ENCODE peak calls at places on chromosomes 2 and 18, in four cellular contexts. S, E, I and H are unnamed samples.

GRCh38 chr2:88844960-88845359 is 153.5 kb downstream of the RPIA start:
- DNase-seq in S (no peak), E (no peak), I (no peak), H (no peak)

GRCh38 chr2:120346667-120347358 is 877 bp downstream of the INHBB start:
- DNase-seq in S (no peak), E (no peak), I (no peak), H (peak)

GRCh38 chr2:1591978-1592907 is 152.1 kb downstream of the PXDN start:
- DNase-seq in S (no peak), E (peak), I (no peak), H (peak)

GRCh38 chr2:200181732-200182131 is 124.8 kb upstream of the SPATS2L start:
- DNase-seq in S (no peak), E (no peak), I (no peak), H (no peak)

GRCh38 chr2:70143314-70144150 is 47.3 kb downstream of the C2orf42 start:
- DNase-seq in S (peak), E (no peak), I (no peak), H (peak)

GRCh38 chr18:35982404-35983114 is 10.1 kb downstream of the RMP24 start:
- DNase-seq in S (no peak), E (no peak), I (no peak), H (peak)

GRCh38 chr2:120291464-120292311 is 39.0 kb downstream of the RALB start:
- DNase-seq in S (no peak), E (no peak), I (no peak), H (peak)

GRCh38 chr2:43136862-43137261 is 89.5 kb downstream of the ZFP36L2 start:
- DNase-seq in S (peak), E (no peak), I (no peak), H (no peak)

GRCh38 chr2:19358242-19359020 is at the start of gene OSR1:
- DNase-seq in S (no peak), E (peak), I (peak), H (peak)

GRCh38 chr2:176056411-176056810 is 27.4 kb downstream of the EVX2 start:
- DNase-seq in S (no peak), E (no peak), I (no peak), H (no peak)

GRCh38 chr2:200471324-200471848 is 38.5 kb downstream of the KCTD18 start:
- DNase-seq in S (peak), E (no peak), I (peak), H (peak)

GRCh38 chr2:191301971-191302370 is 56.8 kb downstream of the MYO1B start:
- DNase-seq in S (no peak), E (no peak), I (no peak), H (no peak)

GRCh38 chr2:133892352-133892913 is 324.2 kb upstream of the NCKAP5 start:
- DNase-seq in S (no peak), E (no peak), I (no peak), H (no peak)

GRCh38 chr2:223500690-223501089 is 101.5 kb downstream of the SCG2 start:
- DNase-seq in S (no peak), E (no peak), I (no peak), H (no peak)

GRCh38 chr18:57286949-57287348 is 65.4 kb upstream of the ST8SIA3 start:
- DNase-seq in S (no peak), E (no peak), I (no peak), H (no peak)

GRCh38 chr2:42314892-42315468 is 46.0 kb downstream of the COX7A2L start:
- DNase-seq in S (no peak), E (no peak), I (no peak), H (peak)

GRCh38 chr18:12686100-12686499 is 16.4 kb downstream of the CEP76 start:
- DNase-seq in S (no peak), E (no peak), I (no peak), H (no peak)

GRCh38 chr2:30678410-30679137 is 128.7 kb downstream of the CAPN13 start:
- DNase-seq in S (no peak), E (no peak), I (no peak), H (peak)

GRCh38 chr2:218291318-218291933 is 877 bp downstream of the TMBIM1 start:
- DNase-seq in S (no peak), E (no peak), I (no peak), H (peak)

GRCh38 chr2:190929919-190930318 is 49.3 kb downstream of the GLS start:
- DNase-seq in S (no peak), E (no peak), I (no peak), H (no peak)

GRCh38 chr2:188279093-188279445 is 12.6 kb upstream of the GULP1 start:
- DNase-seq in S (no peak), E (no peak), I (no peak), H (no peak)

GRCh38 chr2:21020031-21020667 is 23.7 kb downstream of the APOB start:
- DNase-seq in S (no peak), E (no peak), I (no peak), H (no peak)

GRCh38 chr18:6729247-6730091 is at the start of gene ARHGAP28:
- DNase-seq in S (no peak), E (peak), I (peak), H (peak)

GRCh38 chr18:70397259-70397925 is 108.5 kb downstream of the SOCS6 start:
- DNase-seq in S (no peak), E (no peak), I (no peak), H (peak)

GRCh38 chr2:78051480-78051879 is 529.3 kb upstream of the LRRTM4 start:
- DNase-seq in S (no peak), E (no peak), I (no peak), H (no peak)

GRCh38 chr2:215138466-215138865 is at the start of gene ABCA12:
- DNase-seq in S (no peak), E (no peak), I (no peak), H (no peak)

GRCh38 chr18:66757946-66758345 is 154.1 kb upstream of the CDH19 start:
- DNase-seq in S (no peak), E (no peak), I (no peak), H (no peak)

GRCh38 chr2:189168876-189169499 is 10.6 kb downstream of the COL5A2 start:
- DNase-seq in S (no peak), E (no peak), I (no peak), H (no peak)

GRCh38 chr2:221205103-221205502 is 367.0 kb downstream of the EPHA4 start:
- DNase-seq in S (no peak), E (no peak), I (no peak), H (no peak)

GRCh38 chr2:143503280-143503679 is 374.1 kb downstream of the ARHGAP15 start:
- DNase-seq in S (no peak), E (no peak), I (no peak), H (no peak)

GRCh38 chr2:138239902-138240595 is 261.5 kb upstream of the SPOPL start:
- DNase-seq in S (no peak), E (no peak), I (no peak), H (peak)

GRCh38 chr2:216233281-216233995 is 124.3 kb downstream of the XRCC5 start:
- DNase-seq in S (no peak), E (no peak), I (no peak), H (no peak)

GRCh38 chr2:112182581-112183034 is 44.4 kb downstream of the FBLN7 start:
- DNase-seq in S (no peak), E (no peak), I (no peak), H (no peak)

GRCh38 chr2:210617732-210618330 is 61.4 kb downstream of the CPS1 start:
- DNase-seq in S (no peak), E (no peak), I (no peak), H (peak)

GRCh38 chr18:78924301-78925192 is 55.1 kb upstream of the SALL3 start:
- DNase-seq in S (no peak), E (no peak), I (no peak), H (no peak)

GRCh38 chr2:120750488-120751210 is 15.0 kb downstream of the GLI2 start:
- DNase-seq in S (no peak), E (no peak), I (no peak), H (peak)

GRCh38 chr2:112623913-112624777 is 21.6 kb upstream of the SLC20A1 start:
- DNase-seq in S (peak), E (peak), I (peak), H (peak)

GRCh38 chr2:105449083-105449482 is 50.2 kb upstream of the FHL2 start:
- DNase-seq in S (no peak), E (no peak), I (no peak), H (no peak)

GRCh38 chr2:46806526-46806925 is 109.1 kb downstream of the MCFD2 start:
- DNase-seq in S (no peak), E (no peak), I (no peak), H (no peak)